ENCODE peak calls at places on chromosome 4, in seven cellular contexts. P is RWPE2, Z is breast epithelium, X is tibial artery, U is HepG2, G is left ventricle myocardium inferior, T is AG04450. R is an unnamed sample.

GRCh38 chr4:22338806-22339205 is 177.1 kb downstream of the ADGRA3 start:
- DNase-seq in P (no peak), Z (no peak), X (no peak), U (no peak), G (no peak), T (no peak), R (no peak)

GRCh38 chr4:100838286-100838685 is 320.5 kb upstream of the EMCN start:
- DNase-seq in P (no peak), Z (no peak), X (no peak), U (no peak), G (no peak), T (no peak), R (no peak)

GRCh38 chr4:25310066-25310824 is 2.3 kb upstream of the ZCCHC4 start:
- DNase-seq in P (no peak), Z (no peak), X (no peak), U (no peak), G (no peak), T (no peak), R (no peak)

GRCh38 chr4:168796362-168797106 is 213.5 kb downstream of the CBR4 start:
- DNase-seq in P (no peak), Z (no peak), X (no peak), U (peak), G (no peak), T (no peak), R (no peak)

GRCh38 chr4:174349156-174349555 is 65.4 kb downstream of the CEP44 start:
- DNase-seq in P (no peak), Z (no peak), X (no peak), U (no peak), G (no peak), T (no peak), R (no peak)

GRCh38 chr4:42617030-42617429 is 39.9 kb downstream of the ATP8A1 start:
- DNase-seq in P (no peak), Z (no peak), X (no peak), U (no peak), G (no peak), T (no peak), R (no peak)

GRCh38 chr4:87985097-87985886 is 9.8 kb downstream of the SPP1 start:
- DNase-seq in P (no peak), Z (no peak), X (peak), U (peak), G (peak), T (no peak), R (peak)

GRCh38 chr4:172649143-172649542 is 519.5 kb upstream of the GALNT7 start:
- DNase-seq in P (no peak), Z (no peak), X (no peak), U (no peak), G (no peak), T (no peak), R (no peak)

GRCh38 chr4:72440404-72440803 is 128.6 kb downstream of the ADAMTS3 start:
- DNase-seq in P (no peak), Z (no peak), X (no peak), U (no peak), G (no peak), T (no peak), R (no peak)

GRCh38 chr4:3303445-3303824 is 10.6 kb downstream of the RGS12 start:
- DNase-seq in P (no peak), Z (no peak), X (no peak), U (no peak), G (no peak), T (no peak), R (no peak)

GRCh38 chr4:75723117-75723801 is 1.1 kb upstream of the USO1 start:
- DNase-seq in P (no peak), Z (no peak), X (no peak), U (peak), G (no peak), T (no peak), R (no peak)

GRCh38 chr4:8046925-8047541 is 107.4 kb upstream of the AFAP1 start:
- DNase-seq in P (no peak), Z (no peak), X (no peak), U (no peak), G (no peak), T (no peak), R (no peak)

GRCh38 chr4:33966808-33967207 is 2277.5 kb downstream of the ARAP2 start:
- DNase-seq in P (no peak), Z (no peak), X (no peak), U (no peak), G (no peak), T (no peak), R (no peak)

GRCh38 chr4:14856076-14856926 is 146.0 kb upstream of the CPEB2 start:
- DNase-seq in P (peak), Z (no peak), X (peak), U (peak), G (no peak), T (peak), R (no peak)

GRCh38 chr4:122412547-122412946 is 33.7 kb downstream of the ADAD1 start:
- DNase-seq in P (no peak), Z (no peak), X (no peak), U (no peak), G (no peak), T (no peak), R (no peak)

GRCh38 chr4:102163404-102164140 is 181.7 kb downstream of the SLC39A8 start:
- DNase-seq in P (no peak), Z (no peak), X (no peak), U (no peak), G (no peak), T (no peak), R (no peak)

GRCh38 chr4:177687117-177687516 is 244.9 kb upstream of the AGA start:
- DNase-seq in P (no peak), Z (no peak), X (no peak), U (no peak), G (no peak), T (no peak), R (no peak)

GRCh38 chr4:185219551-185220344 is 10.3 kb downstream of the SNX25 start:
- DNase-seq in P (no peak), Z (no peak), X (no peak), U (no peak), G (peak), T (no peak), R (no peak)

GRCh38 chr4:32485976-32486375 is 1765.8 kb downstream of the PCDH7 start:
- DNase-seq in P (no peak), Z (no peak), X (no peak), U (no peak), G (no peak), T (no peak), R (peak)

GRCh38 chr4:69617083-69617694 is 22.3 kb downstream of the UGT2A2 start:
- DNase-seq in P (no peak), Z (no peak), X (no peak), U (peak), G (no peak), T (peak), R (no peak)

GRCh38 chr4:100041646-100042045 is 91.6 kb upstream of the H2AZ1 start:
- DNase-seq in P (no peak), Z (no peak), X (no peak), U (no peak), G (no peak), T (no peak), R (no peak)

GRCh38 chr4:69054578-69055200 is 41.6 kb upstream of the UGT2B7 start:
- DNase-seq in P (no peak), Z (no peak), X (no peak), U (peak), G (no peak), T (peak), R (no peak)

GRCh38 chr4:129603241-129603931 is 507.4 kb downstream of the C4orf33 start:
- DNase-seq in P (no peak), Z (no peak), X (no peak), U (no peak), G (no peak), T (no peak), R (no peak)

GRCh38 chr4:71167083-71167482 is 171.7 kb upstream of the SLC4A4 start:
- DNase-seq in P (no peak), Z (no peak), X (no peak), U (no peak), G (no peak), T (no peak), R (no peak)

GRCh38 chr4:176191974-176192373 is 3.4 kb downstream of the SPATA4 start:
- DNase-seq in P (no peak), Z (no peak), X (no peak), U (no peak), G (no peak), T (no peak), R (no peak)

GRCh38 chr4:147407261-147408045 is 73.4 kb upstream of the EDNRA start:
- DNase-seq in P (no peak), Z (no peak), X (no peak), U (no peak), G (peak), T (no peak), R (no peak)

GRCh38 chr4:139241086-139241783 is 38.8 kb downstream of the MGARP start:
- DNase-seq in P (no peak), Z (no peak), X (no peak), U (peak), G (no peak), T (no peak), R (no peak)

GRCh38 chr4:168811793-168812651 is 198.0 kb downstream of the CBR4 start:
- DNase-seq in P (no peak), Z (no peak), X (no peak), U (no peak), G (no peak), T (no peak), R (no peak)

GRCh38 chr4:6557856-6558255 is 17.1 kb upstream of the MAN2B2 start:
- DNase-seq in P (no peak), Z (no peak), X (no peak), U (no peak), G (no peak), T (no peak), R (no peak)

GRCh38 chr4:140666889-140667614 is 89.1 kb downstream of the TBC1D9 start:
- DNase-seq in P (no peak), Z (no peak), X (no peak), U (no peak), G (no peak), T (no peak), R (no peak)
- H3K27ac ChIP-seq in P (no peak), Z (peak), X (no peak), U (no peak), G (peak), T (no peak), R (no peak)

GRCh38 chr4:94525993-94526740 is 74.4 kb downstream of the PDLIM5 start:
- DNase-seq in P (no peak), Z (no peak), X (no peak), U (no peak), G (no peak), T (no peak), R (no peak)
- H3K27ac ChIP-seq in P (no peak), Z (peak), X (peak), U (no peak), G (peak), T (no peak), R (no peak)

DNA sequence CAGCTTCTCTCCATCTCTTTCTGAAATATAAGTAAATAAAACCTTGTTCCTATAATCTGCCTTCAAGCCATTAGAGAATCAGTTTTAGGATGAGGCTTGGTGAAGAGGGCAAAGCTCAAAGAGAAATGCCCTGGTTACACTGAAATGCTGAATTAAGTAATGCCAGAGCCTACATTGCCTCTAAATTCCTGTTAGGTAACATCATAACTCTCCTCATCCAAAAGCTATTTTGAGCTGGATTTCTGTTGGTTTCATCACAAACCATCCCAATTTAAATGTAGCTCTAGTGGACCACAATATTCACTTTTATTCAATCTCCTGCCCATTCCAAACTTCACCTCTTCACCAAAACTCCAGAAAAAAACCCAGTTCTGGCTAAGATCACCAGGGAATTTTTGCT is 1319.7 kb upstream of the TENM3 start:
- DNase-seq in P (no peak), Z (no peak), X (no peak), U (no peak), G (no peak), T (peak), R (no peak)
- H3K27ac ChIP-seq in P (peak), Z (no peak), X (no peak), U (no peak), G (no peak), T (peak), R (no peak)

GRCh38 chr4:113159901-113160545 is 110.6 kb downstream of the ANK2 start:
- DNase-seq in P (no peak), Z (no peak), X (no peak), U (no peak), G (no peak), T (no peak), R (no peak)

GRCh38 chr4:113162089-113162488 is 112.6 kb downstream of the ANK2 start:
- DNase-seq in P (no peak), Z (no peak), X (no peak), U (no peak), G (no peak), T (no peak), R (no peak)

GRCh38 chr4:113157086-113157857 is 107.8 kb downstream of the ANK2 start:
- DNase-seq in P (no peak), Z (no peak), X (no peak), U (no peak), G (no peak), T (no peak), R (no peak)

GRCh38 chr4:113160548-113160947 is 111.1 kb downstream of the ANK2 start:
- DNase-seq in P (no peak), Z (no peak), X (no peak), U (no peak), G (no peak), T (no peak), R (no peak)
- H3K27ac ChIP-seq in P (no peak), Z (no peak), X (no peak), U (no peak), G (peak), T (no peak), R (no peak)